ENCODE peak calls at places on chromosomes 2 and 18, in seven cellular contexts. J is fibroblast of lung, S is PC-3, V is GM23248, O is MM.1S, Z is endothelial cell of umbilical vein, A is neural progenitor cell. T is an unnamed sample.

GRCh38 chr18:8912348-8913057 is 190.0 kb upstream of the NDUFV2 start:
- DNase-seq in Z (no peak), S (no peak), J (no peak), O (no peak), V (no peak), A (peak), T (peak)

GRCh38 chr2:46058140-46058539 is 239.1 kb upstream of the EPAS1 start:
- DNase-seq in S (peak), V (no peak), O (no peak), Z (peak), J (no peak), A (no peak), T (no peak)

GRCh38 chr2:106192752-106193490 is 1.2 kb downstream of the UXS1 start:
- DNase-seq in S (peak), A (peak), Z (peak), J (peak), O (peak), V (peak), T (peak)

GRCh38 chr2:194352505-194352904 is 1304.5 kb upstream of the SLC39A10 start:
- DNase-seq in Z (no peak), S (no peak), A (no peak), V (no peak), O (no peak), J (no peak), T (no peak)

GRCh38 chr2:43759195-43759594 is 14.6 kb upstream of the DYNC2LI1 start:
- DNase-seq in V (peak), J (peak), O (no peak), Z (peak), A (no peak), S (peak), T (peak)

GRCh38 chr2:65279756-65280155 is 52.1 kb downstream of the ACTR2 start:
- DNase-seq in S (no peak), V (no peak), J (no peak), A (no peak), Z (no peak), O (no peak), T (no peak)

GRCh38 chr2:183088061-183088460 is 9.5 kb downstream of the DUSP19 start:
- DNase-seq in V (no peak), Z (no peak), J (no peak), S (no peak), O (no peak), A (no peak), T (no peak)

GRCh38 chr2:235860111-235860510 is 308.1 kb downstream of the GBX2 start:
- DNase-seq in Z (peak), V (no peak), O (no peak), J (no peak), A (no peak), S (no peak), T (no peak)

GRCh38 chr2:239762742-239763269 is 262.3 kb downstream of the NDUFA10 start:
- DNase-seq in Z (no peak), O (no peak), V (peak), J (no peak), A (no peak), S (no peak), T (no peak)

GRCh38 chr18:3265564-3266033 is 3.7 kb downstream of the MYL12B start:
- DNase-seq in J (no peak), V (peak), Z (peak), A (peak), O (no peak), S (peak), T (no peak)

GRCh38 chr2:118627156-118627555 is 220.3 kb downstream of the EN1 start:
- DNase-seq in V (no peak), A (no peak), J (no peak), S (no peak), Z (no peak), O (no peak), T (no peak)

GRCh38 chr2:116832148-116832547 is 982.3 kb upstream of the DDX18 start:
- DNase-seq in V (no peak), A (no peak), Z (no peak), S (peak), J (no peak), O (no peak), T (no peak)

GRCh38 chr2:47070155-47070919 is 84.8 kb downstream of the STPG4 start:
- DNase-seq in V (peak), S (no peak), O (no peak), J (no peak), A (no peak), Z (no peak), T (no peak)

GRCh38 chr18:8552151-8552550 is 57.1 kb upstream of the RAB12 start:
- DNase-seq in O (no peak), Z (no peak), V (no peak), S (no peak), A (no peak), J (no peak), T (no peak)

GRCh38 chr2:219736196-219736595 is 108.8 kb downstream of the SLC4A3 start:
- DNase-seq in A (peak), J (peak), V (peak), O (peak), S (peak), Z (peak), T (peak)

GRCh38 chr2:64422466-64422865 is 31.5 kb upstream of the LGALSL start:
- DNase-seq in J (no peak), V (peak), S (no peak), Z (no peak), A (no peak), O (no peak), T (no peak)

GRCh38 chr2:25576596-25576995 is 96.8 kb downstream of the DTNB start:
- DNase-seq in O (no peak), A (no peak), V (no peak), Z (no peak), J (no peak), S (no peak), T (no peak)

GRCh38 chr2:222290691-222291484 is 7.9 kb downstream of the PAX3 start:
- DNase-seq in V (peak), S (no peak), Z (no peak), A (peak), J (no peak), O (no peak), T (no peak)

GRCh38 chr2:238613610-238614009 is 186.9 kb downstream of the ASB1 start:
- DNase-seq in O (no peak), V (no peak), A (no peak), Z (no peak), J (no peak), S (no peak), T (no peak)

GRCh38 chr18:74252032-74252380 is 39.8 kb downstream of the CYB5A start:
- DNase-seq in J (peak), V (peak), O (no peak), Z (no peak), S (peak), A (no peak), T (peak)

GRCh38 chr2:232457121-232458011 is 1.4 kb downstream of the ALPI start:
- DNase-seq in A (no peak), J (no peak), V (no peak), Z (no peak), S (no peak), O (no peak), T (no peak)

GRCh38 chr2:46252891-46253659 is 44.1 kb upstream of the EPAS1 start:
- DNase-seq in O (peak), A (no peak), S (peak), V (peak), J (peak), Z (peak), T (peak)

GRCh38 chr18:48662021-48662661 is 123.3 kb downstream of the CTIF start:
- DNase-seq in J (peak), A (peak), Z (no peak), S (peak), V (peak), O (no peak), T (peak)

GRCh38 chr2:171432969-171433762 is 624 bp downstream of the METTL8 start:
- DNase-seq in J (peak), S (peak), O (peak), A (peak), V (peak), Z (no peak), T (peak)

GRCh38 chr2:69298261-69298660 is 88.8 kb downstream of the GFPT1 start:
- DNase-seq in S (peak), Z (peak), O (no peak), V (peak), A (no peak), J (peak), T (peak)

GRCh38 chr18:29078272-29078671 is 901.3 kb upstream of the CDH2 start:
- DNase-seq in O (no peak), Z (no peak), A (no peak), S (no peak), J (no peak), V (no peak), T (no peak)

GRCh38 chr2:29317077-29317517 is 201.9 kb downstream of the CLIP4 start:
- DNase-seq in V (peak), S (peak), J (no peak), A (no peak), Z (no peak), O (no peak), T (no peak)

GRCh38 chr18:79208882-79209281 is 139.7 kb downstream of the ATP9B start:
- DNase-seq in V (no peak), J (no peak), S (no peak), A (no peak), Z (no peak), O (no peak), T (no peak)

GRCh38 chr18:79211844-79212243 is 142.7 kb downstream of the ATP9B start:
- DNase-seq in O (no peak), J (no peak), A (no peak), S (no peak), V (peak), Z (no peak), T (no peak)

GRCh38 chr18:79206444-79206843 is 137.2 kb downstream of the ATP9B start:
- DNase-seq in A (no peak), Z (no peak), S (no peak), J (no peak), O (no peak), V (no peak), T (no peak)

GRCh38 chr18:79204889-79205807 is 136.0 kb downstream of the ATP9B start:
- DNase-seq in S (no peak), O (no peak), A (no peak), V (no peak), J (no peak), Z (no peak), T (no peak)

GRCh38 chr18:79210002-79210910 is 141.1 kb downstream of the ATP9B start:
- DNase-seq in A (no peak), J (no peak), S (no peak), V (no peak), O (no peak), Z (no peak), T (no peak)
- TF ChIP-seq EZH2 in A (no peak), J (no peak), S (no peak), V (no peak), O (no peak), Z (no peak), T (no peak)

GRCh38 chr2:156319811-156320490 is 12.6 kb downstream of the NR4A2 start:
- DNase-seq in Z (no peak), O (no peak), S (no peak), V (peak), J (no peak), A (peak), T (no peak)
- H3K4me3 ChIP-seq in Z (peak), O (no peak), S (no peak), V (peak), J (peak), A (peak), T (no peak)

DNA sequence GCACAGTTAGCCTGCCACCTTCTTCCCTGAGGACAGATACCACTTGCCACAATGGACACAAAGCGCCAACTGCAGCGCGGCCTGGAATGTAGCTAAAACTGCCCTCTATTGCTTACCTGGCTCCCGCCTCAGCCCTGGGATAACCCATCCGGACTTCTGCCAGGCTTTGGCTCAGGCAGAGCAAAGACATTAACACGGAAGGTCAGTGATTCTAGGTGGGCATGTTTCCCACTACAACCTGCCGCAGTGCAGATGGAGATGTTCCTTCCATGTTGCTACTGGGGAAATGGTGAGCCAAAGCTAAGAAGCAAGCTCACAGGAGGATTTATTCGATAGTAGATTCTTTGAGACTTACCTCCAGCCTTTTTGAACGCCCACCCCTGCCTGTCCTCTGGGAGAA is 74.8 kb downstream of the XDH start:
- DNase-seq in J (no peak), S (no peak), O (no peak), A (no peak), V (no peak), Z (no peak), T (no peak)
- H3K27ac ChIP-seq in J (no peak), S (no peak), O (no peak), A (no peak), V (no peak), Z (no peak), T (no peak)

GRCh38 chr2:17539596-17539992 is 902 bp upstream of the VSNL1 start:
- DNase-seq in V (peak), S (no peak), A (peak), Z (no peak), O (no peak), J (peak), T (no peak)

GRCh38 chr2:17536416-17536815 is 4.1 kb upstream of the VSNL1 start:
- DNase-seq in V (peak), S (peak), J (no peak), Z (no peak), O (no peak), A (no peak), T (no peak)

GRCh38 chr2:17538844-17539554 is 1.5 kb upstream of the VSNL1 start:
- DNase-seq in S (no peak), O (peak), V (peak), A (peak), J (peak), Z (peak), T (peak)

GRCh38 chr2:17539993-17540812 is at the start of gene VSNL1:
- DNase-seq in V (peak), A (peak), O (peak), Z (peak), S (no peak), J (peak), T (peak)

GRCh38 chr2:17538022-17538843 is 2.3 kb upstream of the VSNL1 start:
- DNase-seq in A (peak), S (no peak), V (peak), Z (peak), J (peak), O (peak), T (no peak)
- TF ChIP-seq EZH2 in A (peak), S (no peak), V (no peak), Z (no peak), J (no peak), O (no peak), T (no peak)

GRCh38 chr2:110170102-110170501 is 34.7 kb downstream of the NPHP1 start:
- DNase-seq in S (no peak), A (no peak), V (no peak), O (no peak), J (no peak), Z (no peak), T (no peak)
- H3K4me3 ChIP-seq in S (no peak), A (no peak), V (no peak), O (no peak), J (no peak), Z (no peak), T (no peak)

DNA sequence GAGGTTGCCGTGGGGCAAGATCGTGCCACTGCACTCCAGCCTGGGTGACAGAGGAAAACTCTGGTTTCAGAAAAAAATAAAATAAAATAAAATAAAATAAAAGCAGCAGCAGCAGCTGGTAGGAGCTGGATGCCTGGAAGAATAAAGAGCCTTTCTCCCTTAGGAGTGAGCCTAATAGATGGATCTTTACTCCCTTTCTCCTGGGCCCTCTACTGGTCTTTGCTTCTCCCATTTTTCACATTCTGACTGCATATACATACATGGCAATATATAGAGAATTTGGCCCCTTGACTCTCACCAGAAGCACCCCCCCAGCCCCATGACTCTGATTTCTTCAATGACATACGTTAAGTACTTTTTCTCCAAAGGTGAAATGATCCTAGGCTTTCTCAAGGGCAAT is 9.8 kb upstream of the MALT1 start:
- DNase-seq in S (peak), J (peak), O (no peak), Z (no peak), A (peak), V (peak), T (no peak)
- H3K27ac ChIP-seq in S (no peak), J (no peak), O (no peak), Z (no peak), A (no peak), V (no peak), T (no peak)

GRCh38 chr2:126756125-126756524 is 100.2 kb downstream of the GYPC start:
- DNase-seq in O (no peak), J (no peak), V (no peak), S (no peak), Z (no peak), A (no peak), T (no peak)

GRCh38 chr2:126751477-126751876 is 95.5 kb downstream of the GYPC start:
- DNase-seq in O (no peak), A (no peak), S (no peak), V (no peak), J (no peak), Z (no peak), T (no peak)

GRCh38 chr2:126752876-126753275 is 96.9 kb downstream of the GYPC start:
- DNase-seq in V (no peak), S (no peak), O (no peak), A (no peak), Z (no peak), J (no peak), T (no peak)

GRCh38 chr2:126754240-126755004 is 98.5 kb downstream of the GYPC start:
- DNase-seq in A (no peak), S (no peak), Z (no peak), O (no peak), J (no peak), V (no peak), T (no peak)

DNA sequence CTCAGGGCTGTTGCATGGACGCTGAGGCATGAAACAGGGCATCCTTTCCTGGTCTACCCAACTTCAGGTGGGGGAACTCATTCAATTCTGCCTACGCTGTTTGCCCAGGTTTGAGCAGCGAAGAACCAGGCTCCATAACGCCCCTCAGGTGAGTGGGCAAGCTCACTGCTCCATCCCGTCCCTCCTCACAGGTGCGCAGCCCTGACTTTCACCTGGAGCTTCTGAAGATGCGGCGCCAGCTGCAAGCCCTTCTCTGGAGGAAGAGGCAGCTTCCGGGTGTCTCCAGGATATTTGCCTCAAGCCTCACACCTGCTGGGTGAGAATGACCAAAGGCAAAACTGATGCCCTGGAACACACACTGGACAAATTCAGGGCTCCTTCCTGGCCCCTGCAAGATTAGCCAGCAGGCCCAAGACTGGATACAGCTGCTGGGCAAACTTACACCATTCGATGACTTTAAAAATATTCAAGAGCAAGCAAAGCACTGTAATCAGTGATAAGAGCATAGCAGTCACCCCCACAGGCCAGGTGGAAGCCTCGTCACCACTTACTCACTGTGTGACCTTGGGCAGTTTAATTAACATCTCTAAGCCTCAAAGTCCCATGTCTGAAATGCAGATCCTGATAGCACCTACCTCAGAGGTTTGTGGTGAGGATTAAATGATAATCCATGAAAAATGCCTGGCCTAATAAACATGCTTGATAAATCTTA is 97.7 kb downstream of the GYPC start:
- DNase-seq in O (no peak), J (no peak), S (no peak), Z (no peak), V (no peak), A (no peak), T (no peak)
- TF ChIP-seq EZH2 in O (no peak), J (no peak), S (no peak), Z (no peak), V (no peak), A (no peak), T (no peak)

GRCh38 chr18:9914334-9914583 is 443 bp downstream of the VAPA start:
- DNase-seq in S (no peak), A (peak), O (no peak), Z (no peak), J (no peak), V (no peak), T (no peak)
- H3K4me3 ChIP-seq in S (peak), A (peak), O (peak), Z (peak), J (peak), V (peak), T (peak)